ENCODE peak calls at places on chromosomes 2 and 18, in six cellular contexts. H is A549, F is K562, K is tibial nerve, R is transverse colon, V is sigmoid colon. S is an unnamed sample.

GRCh38 chr2:232528746-232529445 is 2.9 kb downstream of the CHRND start:
- DNase-seq in V (no peak), R (no peak), F (no peak), H (no peak), K (no peak), S (no peak)

GRCh38 chr2:128789776-128790455 is 471.2 kb upstream of the HS6ST1 start:
- DNase-seq in H (no peak), F (no peak), K (no peak), V (peak; percentile 33), R (no peak), S (peak; percentile 64)

GRCh38 chr2:166410828-166411472 is 35.2 kb upstream of the SCN9A start:
- DNase-seq in K (no peak), V (no peak), H (peak; percentile 62), R (no peak), F (no peak), S (no peak)

GRCh38 chr18:2108581-2108980 is 462.7 kb downstream of the METTL4 start:
- DNase-seq in R (no peak), F (no peak), H (no peak), V (no peak), K (no peak), S (no peak)

GRCh38 chr2:8399731-8400130 is 282.1 kb upstream of the ID2 start:
- DNase-seq in R (no peak), H (no peak), V (no peak), F (no peak), K (no peak), S (no peak)

GRCh38 chr2:4381049-4381448 is 677.7 kb downstream of the DCDC2C start:
- DNase-seq in V (no peak), H (no peak), R (no peak), K (no peak), F (no peak), S (no peak)

GRCh38 chr2:223051580-223052375 is at the start of gene KCNE4:
- DNase-seq in F (no peak), V (peak; percentile 81), K (peak; percentile 54), R (peak; percentile 17), H (no peak), S (no peak)

GRCh38 chr2:161546635-161547034 is 77.6 kb upstream of the SLC4A10 start:
- DNase-seq in H (no peak), R (no peak), K (no peak), F (no peak), V (no peak), S (no peak)

GRCh38 chr2:3172265-3172935 is 205.2 kb downstream of the EIPR1 start:
- DNase-seq in F (no peak), R (no peak), H (no peak), V (peak; percentile 35), K (no peak), S (peak; percentile 78)

GRCh38 chr2:106094101-106094860 is 99.8 kb downstream of the UXS1 start:
- DNase-seq in F (no peak), K (no peak), R (no peak), H (no peak), V (no peak), S (no peak)

GRCh38 chr2:151931030-151931611 is 102.9 kb upstream of the ARL5A start:
- DNase-seq in F (no peak), H (no peak), R (no peak), V (no peak), K (no peak), S (no peak)

GRCh38 chr2:191959209-191959608 is 112.3 kb upstream of the CAVIN2 start:
- DNase-seq in V (no peak), K (no peak), F (no peak), H (no peak), R (no peak), S (no peak)

GRCh38 chr2:7525746-7526145 is 608.5 kb downstream of the RNF144A start:
- DNase-seq in R (no peak), K (no peak), H (no peak), V (no peak), F (no peak), S (no peak)

GRCh38 chr2:112185131-112185530 is 46.9 kb downstream of the FBLN7 start:
- DNase-seq in R (no peak), V (no peak), K (no peak), F (no peak), H (no peak), S (no peak)

GRCh38 chr18:50748243-50749229 is 71.3 kb downstream of the MRO start:
- DNase-seq in R (no peak), F (no peak), H (no peak), V (no peak), K (no peak), S (no peak)

DNA sequence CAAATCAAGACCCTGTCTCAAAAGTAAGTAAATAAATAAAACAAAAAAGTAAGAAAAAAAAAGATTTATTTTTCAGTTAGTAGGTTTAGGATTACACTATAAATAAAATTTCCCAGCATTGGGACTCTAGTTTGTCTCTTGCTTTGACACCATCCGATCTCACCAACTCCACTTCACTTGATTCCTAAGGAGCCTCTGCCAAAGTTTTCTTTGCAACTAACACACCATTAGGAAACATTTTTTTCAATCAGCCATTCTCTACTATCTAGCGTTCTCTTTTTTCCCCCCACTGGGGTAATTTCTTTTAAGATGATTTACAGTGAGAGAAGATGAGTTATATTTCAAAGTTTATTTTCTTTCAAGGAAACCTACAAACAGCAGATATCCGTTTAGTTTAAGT is 10.6 kb upstream of the NEMP2 start:
- DNase-seq in R (no peak), V (no peak), K (no peak), H (no peak), F (no peak), S (no peak)
- TF ChIP-seq EP300 in R (no peak), V (no peak), K (no peak), H (no peak), F (no peak), S (no peak)

DNA sequence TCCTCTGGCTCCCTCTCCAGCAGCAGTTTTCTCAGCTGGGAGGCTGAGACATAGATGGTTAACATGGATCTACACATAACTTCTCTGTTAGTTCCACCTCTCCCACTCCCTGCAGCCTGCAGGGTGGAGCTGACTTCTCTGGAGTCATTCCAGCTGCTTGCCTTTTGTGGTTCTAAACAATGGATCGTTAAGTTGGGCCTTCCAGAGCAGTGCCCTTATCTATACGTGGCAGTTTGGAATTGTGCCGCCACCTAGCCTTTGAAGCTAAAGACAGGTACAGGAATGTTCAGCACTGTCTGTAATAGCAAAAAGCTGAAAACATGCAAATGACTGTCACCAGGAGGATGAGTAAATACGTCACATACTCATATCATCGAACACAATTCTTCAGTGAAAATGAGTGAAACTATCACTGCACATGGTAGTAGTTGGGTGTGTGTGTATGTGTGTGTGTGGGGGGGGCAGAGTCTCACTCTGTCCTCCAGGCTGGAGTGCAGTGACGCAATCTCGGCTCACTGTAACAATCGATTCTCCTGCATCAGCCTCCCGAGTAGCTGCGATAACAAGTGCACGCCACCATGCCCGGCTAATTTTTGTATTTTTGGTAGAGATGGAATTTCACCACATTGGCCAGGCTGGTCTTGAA is 50.3 kb downstream of the SH2D6 start:
- DNase-seq in R (peak; percentile 86), F (peak; percentile 72), K (peak; percentile 18), H (peak; percentile 82), V (peak; percentile 54), S (no peak)
- TF ChIP-seq EP300 in R (no peak), F (no peak), K (no peak), H (no peak), V (no peak), S (no peak)

DNA sequence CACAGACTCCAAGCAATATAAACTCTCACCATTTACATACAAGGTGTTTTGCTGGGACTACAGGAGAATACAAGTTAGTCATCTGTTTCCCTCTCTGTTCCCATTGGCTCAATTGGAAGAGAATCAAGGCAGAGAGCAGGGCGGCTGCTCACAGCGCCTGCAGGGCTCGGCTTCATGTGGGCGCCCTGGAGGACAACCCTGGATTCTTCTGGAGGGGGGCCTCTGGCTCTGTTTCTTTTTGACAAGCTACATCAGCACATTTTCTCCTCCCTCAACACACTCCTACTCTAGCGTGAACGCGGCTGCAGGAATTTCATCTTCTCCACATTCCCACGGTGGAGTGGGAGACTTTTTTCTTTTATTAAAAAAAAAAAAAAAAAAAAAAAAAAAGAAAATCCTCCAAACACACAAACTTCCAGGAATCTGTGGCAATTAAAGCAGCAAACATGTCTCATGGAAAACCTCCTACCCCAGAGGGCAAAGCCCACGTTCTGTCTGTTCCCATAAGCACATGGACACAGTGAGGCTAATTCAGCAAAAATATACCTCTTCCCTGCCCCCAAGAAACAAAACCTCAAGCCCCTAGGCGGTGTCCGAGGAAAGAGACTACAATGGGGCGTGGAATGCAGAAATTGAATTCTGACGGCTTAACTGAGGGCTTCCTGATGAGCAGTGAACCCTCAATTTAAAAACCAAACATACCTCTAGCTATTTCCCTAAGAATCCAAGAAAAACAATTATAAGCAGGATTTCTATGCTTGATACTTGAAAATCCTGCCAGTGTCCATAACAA is 50.6 kb downstream of the PARD6G start:
- DNase-seq in V (peak; percentile 8), F (no peak), K (no peak), H (no peak), R (no peak), S (no peak)
- TF ChIP-seq EP300 in V (no peak), F (no peak), K (no peak), H (no peak), R (no peak), S (no peak)

GRCh38 chr2:24101992-24102391 is 17.4 kb upstream of the TP53I3 start:
- DNase-seq in R (no peak), K (no peak), V (no peak), H (no peak), F (no peak), S (no peak)
- TF ChIP-seq EP300 in R (no peak), K (no peak), V (no peak), H (no peak), F (no peak), S (no peak)

GRCh38 chr2:42333579-42333978 is 27.4 kb downstream of the COX7A2L start:
- DNase-seq in H (no peak), R (no peak), F (no peak), K (no peak), V (no peak), S (no peak)
- TF ChIP-seq EP300 in H (no peak), R (no peak), F (no peak), K (no peak), V (no peak), S (no peak)

DNA sequence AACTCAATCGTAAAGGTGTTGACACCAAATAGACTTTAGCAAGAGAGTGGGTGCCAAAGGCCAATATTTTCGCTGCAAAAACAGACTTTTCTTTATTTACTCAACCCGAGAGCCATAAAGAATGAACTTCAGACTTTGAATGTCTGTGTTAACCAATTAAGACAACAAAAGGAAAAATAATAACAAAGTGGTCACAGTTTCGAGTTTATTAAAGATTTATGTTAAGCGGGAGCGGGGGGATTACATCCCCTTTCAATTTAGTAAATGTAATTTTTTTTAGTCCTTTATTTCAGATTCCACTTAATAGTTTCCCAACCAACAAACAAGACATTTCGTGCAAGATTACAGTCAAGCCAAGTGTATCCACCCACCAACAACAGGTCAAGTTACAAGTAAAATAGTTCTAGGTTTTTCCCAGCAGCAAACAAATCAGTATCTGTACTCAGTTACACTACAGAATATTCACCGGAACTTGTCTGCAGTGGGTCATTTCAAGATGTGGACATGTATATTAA is 9.0 kb downstream of the CDH2 start:
- DNase-seq in F (no peak), V (no peak), H (no peak), K (no peak), R (no peak), S (no peak)
- TF ChIP-seq EP300 in F (no peak), V (no peak), H (no peak), K (no peak), R (no peak), S (no peak)